ENCODE peak calls at places on chromosome 5, in eight cellular contexts. A, N, F, M, D, V, Z and K are unnamed samples.

GRCh38 chr5:169416583-169417196 is 115.8 kb upstream of the SLIT3 start:
- DNase-seq in F (no peak), D (peak; percentile 72), N (no peak), A (peak; percentile 46), M (peak; percentile 94), V (peak; percentile 49), Z (peak; percentile 90), K (no peak)

GRCh38 chr5:16983022-16983639 is 47.0 kb upstream of the MYO10 start:
- DNase-seq in Z (no peak), N (no peak), F (peak; percentile 75), A (no peak), M (no peak), D (no peak), V (no peak), K (peak; percentile 68)

GRCh38 chr5:157303667-157304327 is 37.9 kb downstream of the CYFIP2 start:
- DNase-seq in D (peak; percentile 63), M (no peak), N (peak; percentile 57), A (no peak), V (no peak), Z (no peak), F (no peak), K (no peak)

GRCh38 chr5:36569456-36569855 is 37.0 kb upstream of the SLC1A3 start:
- DNase-seq in D (no peak), N (no peak), V (no peak), A (no peak), Z (peak; percentile 30), F (no peak), M (peak; percentile 49), K (no peak)

GRCh38 chr5:96175090-96175489 is 213.4 kb upstream of the ELL2 start:
- DNase-seq in D (no peak), A (no peak), Z (no peak), V (no peak), F (peak; percentile 34), M (no peak), N (peak; percentile 43), K (no peak)

GRCh38 chr5:113345261-113345940 is 89.4 kb downstream of the TSSK1B start:
- DNase-seq in F (no peak), V (no peak), D (no peak), Z (peak; percentile 73), M (peak; percentile 78), A (peak; percentile 83), N (peak; percentile 66), K (no peak)

GRCh38 chr5:176780071-176780850 is 30.1 kb upstream of the UNC5A start:
- DNase-seq in V (no peak), M (no peak), N (no peak), A (no peak), Z (no peak), F (no peak), D (no peak), K (no peak)

GRCh38 chr5:113562828-113563400 is 49.4 kb downstream of the YTHDC2 start:
- DNase-seq in Z (no peak), V (no peak), A (no peak), D (no peak), N (no peak), M (no peak), F (no peak), K (no peak)

GRCh38 chr5:54936201-54936600 is 49.2 kb downstream of the ESM1 start:
- DNase-seq in N (no peak), F (peak; percentile 46), Z (no peak), V (no peak), D (no peak), M (no peak), A (no peak), K (no peak)

GRCh38 chr5:96243203-96243602 is 189.8 kb downstream of the PCSK1 start:
- DNase-seq in F (no peak), A (peak; percentile 70), D (no peak), N (no peak), Z (peak; percentile 62), V (no peak), M (peak; percentile 74), K (no peak)

GRCh38 chr5:43485406-43485805 is 1.7 kb upstream of the TMEM267 start:
- DNase-seq in D (no peak), M (no peak), F (no peak), Z (no peak), V (peak; percentile 30), A (peak; percentile 1), N (peak; percentile 26), K (peak; percentile 2)

GRCh38 chr5:74394543-74394923 is 246.0 kb downstream of the ENC1 start:
- DNase-seq in D (no peak), N (no peak), A (no peak), F (no peak), M (no peak), V (no peak), Z (no peak), K (peak; percentile 20)

GRCh38 chr5:58354827-58355226 is 105.1 kb downstream of the PLK2 start:
- DNase-seq in V (no peak), M (no peak), F (no peak), D (no peak), Z (no peak), A (no peak), N (no peak), K (no peak)

DNA sequence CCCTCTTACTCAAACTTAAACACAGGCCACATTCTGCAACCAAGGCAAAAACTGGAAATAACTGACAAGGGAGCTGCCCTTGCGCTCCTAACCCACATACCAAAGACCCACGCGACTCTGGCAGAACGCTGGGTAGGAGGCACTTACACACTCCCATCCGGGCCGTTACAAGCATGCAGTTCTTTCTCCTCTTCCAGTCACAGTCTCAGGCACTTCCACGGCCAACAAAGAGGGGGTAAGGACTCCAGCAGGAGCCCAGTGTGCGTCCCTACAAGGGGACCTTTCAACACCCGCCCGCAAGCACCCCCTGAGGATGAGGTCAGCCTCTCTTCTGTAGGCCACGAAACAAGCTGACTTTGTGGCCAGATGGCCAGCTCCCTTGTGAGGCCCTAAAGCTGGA is 57.4 kb downstream of the SERINC5 start:
- DNase-seq in D (no peak), V (no peak), A (no peak), N (no peak), M (peak; percentile 53), Z (no peak), F (no peak), K (no peak)
- H3K9ac ChIP-seq in D (no peak overlapping the region), V (no peak overlapping the region), A (no peak overlapping the region), N (no peak overlapping the region), M (no peak overlapping the region), Z (no peak overlapping the region), F (no peak overlapping the region), K (no peak overlapping the region)

GRCh38 chr5:72597456-72597948 is 90.3 kb upstream of the ZNF366 start:
- DNase-seq in D (no peak), F (peak; percentile 94), V (no peak), M (peak; percentile 97), N (peak; percentile 31), A (peak; percentile 95), Z (peak; percentile 95), K (no peak)
- H3K9ac ChIP-seq in D (no peak overlapping the region), F (peak overlapping the region; percentile 67), V (no peak overlapping the region), M (no peak overlapping the region), N (peak overlapping the region; percentile 32), A (peak overlapping the region; percentile 11), Z (peak overlapping the region; percentile 76), K (no peak overlapping the region)

GRCh38 chr5:150638053-150638444 is 2.4 kb upstream of the SYNPO start:
- DNase-seq in A (no peak), F (no peak), D (no peak), V (no peak), M (no peak), N (no peak), Z (no peak), K (no peak)
- H3K9ac ChIP-seq in A (no peak overlapping the region), F (no peak overlapping the region), D (no peak overlapping the region), V (no peak overlapping the region), M (no peak overlapping the region), N (no peak overlapping the region), Z (peak overlapping the region; percentile 90), K (no peak overlapping the region)

DNA sequence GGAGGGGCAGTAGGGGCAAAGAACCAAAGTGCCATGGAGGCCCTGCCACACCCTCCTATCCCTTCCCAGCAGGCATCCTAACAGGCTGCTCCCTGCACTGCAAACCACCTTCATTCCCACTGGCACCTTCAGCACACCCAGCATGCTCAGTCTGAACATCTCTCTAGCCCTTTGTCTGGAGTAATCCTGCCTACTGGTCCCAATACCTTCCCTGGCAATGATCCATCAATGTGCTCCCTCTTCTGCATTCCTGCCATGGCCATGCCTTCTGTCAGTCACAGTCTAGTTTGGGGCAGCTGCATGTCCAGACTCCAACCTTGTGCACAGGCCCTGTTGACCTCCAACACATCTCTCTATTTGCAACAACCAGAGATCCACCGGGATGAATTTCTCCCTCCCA is 4.9 kb downstream of the MACROH2A1 start:
- DNase-seq in V (no peak), A (no peak), D (no peak), Z (no peak), N (no peak), M (no peak), F (no peak), K (no peak)
- H3K9ac ChIP-seq in V (no peak overlapping the region), A (no peak overlapping the region), D (no peak overlapping the region), Z (peak overlapping the region; percentile 18), N (no peak overlapping the region), M (no peak overlapping the region), F (no peak overlapping the region), K (no peak overlapping the region)

GRCh38 chr5:170504598-170505266 is 912 bp downstream of the KCNIP1 start:
- DNase-seq in Z (no peak), A (no peak), M (no peak), D (no peak), N (no peak), V (no peak), F (no peak), K (no peak)
- H3K9ac ChIP-seq in Z (no peak overlapping the region), A (no peak overlapping the region), M (no peak overlapping the region), D (no peak overlapping the region), N (no peak overlapping the region), V (no peak overlapping the region), F (no peak overlapping the region), K (no peak overlapping the region)

GRCh38 chr5:167688331-167688730 is 603.1 kb upstream of the WWC1 start:
- DNase-seq in V (no peak), Z (no peak), A (no peak), N (no peak), D (no peak), F (no peak), M (no peak), K (no peak)

GRCh38 chr5:167684251-167684650 is 607.2 kb upstream of the WWC1 start:
- DNase-seq in Z (peak; percentile 63), M (peak; percentile 72), N (peak; percentile 43), D (no peak), V (no peak), F (no peak), A (peak; percentile 15), K (no peak)

GRCh38 chr5:167694562-167694961 is 596.9 kb upstream of the WWC1 start:
- DNase-seq in F (no peak), A (no peak), Z (peak; percentile 42), N (no peak), D (peak; percentile 37), V (no peak), M (peak; percentile 53), K (no peak)

GRCh38 chr5:167688731-167689130 is 602.7 kb upstream of the WWC1 start:
- DNase-seq in F (no peak), Z (peak; percentile 59), D (no peak), N (peak; percentile 64), V (no peak), A (peak; percentile 14), M (peak; percentile 68), K (no peak)
- H3K9ac ChIP-seq in F (no peak overlapping the region), Z (no peak overlapping the region), D (no peak overlapping the region), N (no peak overlapping the region), V (no peak overlapping the region), A (no peak overlapping the region), M (no peak overlapping the region), K (no peak overlapping the region)